ENCODE peak calls at places on chromosomes 1 and 21, in five cellular contexts. One of them, this sample, is unnamed. For H3K27me3, the result is how much of the 10 kb centered on the place peaks cover.

GRCh38 chr1:182317489-182318180 is 74.0 kb downstream of the GLUL start:
- DNase-seq in CD8-positive, alpha-beta memory T cell: no peak
- DNase-seq in keratinocyte: no peak
- DNase-seq in aorta: no peak
- DNase-seq in left lung: no peak
- DNase-seq in this sample: no peak

GRCh38 chr1:83060216-83060615 is 938.7 kb downstream of the TTLL7 start:
- DNase-seq in aorta: no peak
- DNase-seq in left lung: no peak
- DNase-seq in CD8-positive, alpha-beta memory T cell: no peak
- DNase-seq in keratinocyte: no peak
- DNase-seq in this sample: peak

GRCh38 chr1:229620876-229621275 is 5.0 kb downstream of the TAF5L start:
- DNase-seq in keratinocyte: no peak
- DNase-seq in CD8-positive, alpha-beta memory T cell: no peak
- DNase-seq in left lung: no peak
- DNase-seq in aorta: no peak
- DNase-seq in this sample: no peak

GRCh38 chr1:223815865-223816264 is 29.9 kb downstream of the TP53BP2 start:
- DNase-seq in left lung: no peak
- DNase-seq in keratinocyte: peak
- DNase-seq in CD8-positive, alpha-beta memory T cell: no peak
- DNase-seq in aorta: no peak
- DNase-seq in this sample: no peak

GRCh38 chr1:226310637-226311195 is 1.8 kb upstream of the LIN9 start:
- DNase-seq in aorta: no peak
- DNase-seq in CD8-positive, alpha-beta memory T cell: no peak
- DNase-seq in left lung: no peak
- DNase-seq in keratinocyte: no peak
- DNase-seq in this sample: no peak

GRCh38 chr1:19028110-19028509 is 71.6 kb upstream of the IFFO2 start:
- DNase-seq in aorta: no peak
- DNase-seq in CD8-positive, alpha-beta memory T cell: no peak
- DNase-seq in left lung: no peak
- DNase-seq in keratinocyte: no peak
- DNase-seq in this sample: no peak

GRCh38 chr1:152582647-152583046 is 2.3 kb upstream of the LCE3D start:
- DNase-seq in keratinocyte: peak
- DNase-seq in CD8-positive, alpha-beta memory T cell: no peak
- DNase-seq in left lung: no peak
- DNase-seq in aorta: no peak
- DNase-seq in this sample: no peak

GRCh38 chr1:241639040-241639652 is 1.0 kb downstream of the CHML start:
- DNase-seq in left lung: no peak
- DNase-seq in keratinocyte: no peak
- DNase-seq in aorta: no peak
- DNase-seq in CD8-positive, alpha-beta memory T cell: no peak
- DNase-seq in this sample: no peak

GRCh38 chr1:109306832-109307362 is at the start of gene MYBPHL:
- DNase-seq in left lung: no peak
- DNase-seq in keratinocyte: no peak
- DNase-seq in CD8-positive, alpha-beta memory T cell: no peak
- DNase-seq in aorta: no peak
- DNase-seq in this sample: no peak

GRCh38 chr1:111275079-111275478 is 15.6 kb upstream of the CHIA start:
- DNase-seq in CD8-positive, alpha-beta memory T cell: no peak
- DNase-seq in aorta: peak
- DNase-seq in left lung: no peak
- DNase-seq in keratinocyte: peak
- DNase-seq in this sample: no peak

GRCh38 chr1:155011004-155011416 is 8.4 kb downstream of the ZBTB7B start:
- DNase-seq in keratinocyte: no peak
- DNase-seq in aorta: no peak
- DNase-seq in left lung: no peak
- DNase-seq in CD8-positive, alpha-beta memory T cell: no peak
- DNase-seq in this sample: no peak

GRCh38 chr1:212430416-212430815 is 2.3 kb upstream of the NENF start:
- DNase-seq in keratinocyte: no peak
- DNase-seq in CD8-positive, alpha-beta memory T cell: no peak
- DNase-seq in aorta: no peak
- DNase-seq in left lung: no peak
- DNase-seq in this sample: no peak

GRCh38 chr21:45594721-45595489 is 48.6 kb upstream of the PCBP3 start:
- DNase-seq in keratinocyte: no peak
- DNase-seq in CD8-positive, alpha-beta memory T cell: no peak
- DNase-seq in left lung: peak
- DNase-seq in aorta: peak
- DNase-seq in this sample: no peak
- H3K27me3 ChIP-seq in keratinocyte: under half
- H3K27me3 ChIP-seq in CD8-positive, alpha-beta memory T cell: under half
- H3K27me3 ChIP-seq in left lung: half or more
- H3K27me3 ChIP-seq in aorta: under half
- H3K27me3 ChIP-seq in this sample: under half

GRCh38 chr1:96878640-96879039 is 157.1 kb downstream of the PTBP2 start:
- DNase-seq in CD8-positive, alpha-beta memory T cell: no peak
- DNase-seq in aorta: no peak
- DNase-seq in keratinocyte: no peak
- DNase-seq in left lung: no peak
- DNase-seq in this sample: no peak

DNA sequence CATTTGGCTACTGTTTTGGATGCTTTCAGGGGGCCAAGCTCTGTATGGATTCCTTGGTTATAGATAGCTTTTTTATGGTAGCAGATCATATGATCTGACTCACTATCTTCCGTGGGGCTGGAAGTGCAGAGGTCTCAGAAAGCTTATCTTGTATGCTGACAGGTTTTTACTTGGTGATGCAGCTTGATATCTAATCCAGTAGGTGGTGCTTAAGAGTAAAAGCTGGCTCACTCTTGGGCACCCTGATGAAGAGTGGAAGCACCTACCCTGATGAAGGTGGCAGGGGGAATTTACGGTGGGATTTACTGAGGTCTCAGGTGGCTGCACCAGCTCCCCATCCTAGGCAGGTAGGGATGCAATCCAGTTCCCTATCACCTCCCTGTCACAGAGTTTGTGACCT is 151.2 kb downstream of the PTBP2 start:
- DNase-seq in aorta: no peak
- DNase-seq in keratinocyte: no peak
- DNase-seq in CD8-positive, alpha-beta memory T cell: no peak
- DNase-seq in left lung: no peak
- DNase-seq in this sample: no peak
- H3K27me3 ChIP-seq in aorta: under half
- H3K27me3 ChIP-seq in keratinocyte: under half
- H3K27me3 ChIP-seq in CD8-positive, alpha-beta memory T cell: under half
- H3K27me3 ChIP-seq in left lung: under half
- H3K27me3 ChIP-seq in this sample: under half

DNA sequence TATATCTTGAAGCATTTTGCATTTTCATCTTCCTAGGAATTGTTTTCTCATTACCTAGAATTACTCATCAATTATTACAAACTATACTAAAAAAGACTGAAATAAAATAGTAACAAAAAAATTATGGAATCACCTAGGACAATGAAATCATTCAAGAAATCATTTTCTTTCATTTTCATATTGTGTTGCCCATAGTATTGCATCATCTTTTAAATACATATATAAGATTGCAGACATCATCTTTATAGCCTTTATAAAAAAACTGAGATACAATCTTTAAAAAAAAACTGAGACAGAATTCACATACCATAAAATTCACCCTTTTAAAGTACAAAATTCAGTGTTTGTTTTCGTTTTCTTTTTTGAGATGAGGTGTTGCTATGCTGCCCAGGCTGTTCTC is 29.6 kb downstream of the GDAP2 start:
- DNase-seq in aorta: no peak
- DNase-seq in keratinocyte: no peak
- DNase-seq in left lung: no peak
- DNase-seq in CD8-positive, alpha-beta memory T cell: no peak
- DNase-seq in this sample: no peak
- H3K27me3 ChIP-seq in aorta: under half
- H3K27me3 ChIP-seq in keratinocyte: under half
- H3K27me3 ChIP-seq in left lung: under half
- H3K27me3 ChIP-seq in CD8-positive, alpha-beta memory T cell: under half
- H3K27me3 ChIP-seq in this sample: under half

GRCh38 chr1:22563671-22564612 is 653 bp downstream of the EPHA8 start:
- DNase-seq in aorta: no peak
- DNase-seq in left lung: peak
- DNase-seq in CD8-positive, alpha-beta memory T cell: no peak
- DNase-seq in keratinocyte: no peak
- DNase-seq in this sample: no peak
- H3K27me3 ChIP-seq in aorta: under half
- H3K27me3 ChIP-seq in left lung: half or more
- H3K27me3 ChIP-seq in CD8-positive, alpha-beta memory T cell: under half
- H3K27me3 ChIP-seq in keratinocyte: half or more
- H3K27me3 ChIP-seq in this sample: under half

DNA sequence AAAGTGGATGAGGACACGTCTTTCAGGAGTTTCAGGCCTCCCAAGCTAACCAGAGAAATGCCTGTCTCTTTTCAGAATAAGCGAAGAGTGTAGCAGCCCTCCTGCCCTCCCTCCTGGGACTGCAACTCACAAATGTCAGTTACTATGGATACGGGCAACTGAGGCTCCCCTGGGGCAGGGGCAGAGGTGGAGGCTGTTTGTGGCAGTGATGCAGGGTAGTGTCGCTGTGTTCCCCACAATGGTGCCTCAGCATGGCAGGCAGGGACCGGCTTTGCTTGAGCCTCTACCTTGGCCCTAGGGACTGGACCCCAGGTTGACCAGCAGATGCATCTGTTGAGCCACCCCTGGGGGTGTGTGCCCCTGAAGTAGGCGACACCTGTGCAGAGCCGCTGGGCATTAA is 10.2 kb downstream of the NFASC start:
- DNase-seq in aorta: no peak
- DNase-seq in left lung: no peak
- DNase-seq in CD8-positive, alpha-beta memory T cell: no peak
- DNase-seq in keratinocyte: no peak
- DNase-seq in this sample: no peak
- H3K27me3 ChIP-seq in aorta: under half
- H3K27me3 ChIP-seq in left lung: under half
- H3K27me3 ChIP-seq in CD8-positive, alpha-beta memory T cell: under half
- H3K27me3 ChIP-seq in keratinocyte: under half
- H3K27me3 ChIP-seq in this sample: under half

GRCh38 chr1:35680271-35680670 is 38.4 kb downstream of the C1orf216 start:
- DNase-seq in left lung: no peak
- DNase-seq in aorta: no peak
- DNase-seq in keratinocyte: no peak
- DNase-seq in CD8-positive, alpha-beta memory T cell: no peak
- DNase-seq in this sample: no peak

GRCh38 chr1:35688161-35688560 is 30.5 kb downstream of the C1orf216 start:
- DNase-seq in CD8-positive, alpha-beta memory T cell: no peak
- DNase-seq in aorta: no peak
- DNase-seq in keratinocyte: no peak
- DNase-seq in left lung: no peak
- DNase-seq in this sample: no peak

DNA sequence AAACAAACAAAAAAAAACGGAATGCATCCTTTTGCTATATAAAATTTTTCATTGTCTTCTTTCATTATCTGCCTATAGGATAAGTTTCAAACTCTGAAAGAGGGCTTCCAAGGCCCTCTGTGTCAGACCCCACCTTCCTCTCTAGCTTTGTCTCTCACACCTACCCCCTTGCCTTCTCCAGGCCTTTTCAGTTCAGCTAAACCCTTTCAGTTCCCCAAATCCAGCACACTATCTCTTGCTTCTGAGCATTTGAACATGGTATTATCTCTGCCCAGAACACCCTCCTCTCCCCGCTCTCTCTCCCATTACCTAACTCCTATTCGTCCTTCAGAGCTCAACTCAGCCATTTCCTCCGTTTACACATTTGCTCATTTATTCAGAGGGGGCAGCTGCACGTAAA is 35.7 kb downstream of the C1orf216 start:
- DNase-seq in CD8-positive, alpha-beta memory T cell: no peak
- DNase-seq in left lung: no peak
- DNase-seq in keratinocyte: no peak
- DNase-seq in aorta: no peak
- DNase-seq in this sample: no peak
- H3K27me3 ChIP-seq in CD8-positive, alpha-beta memory T cell: under half
- H3K27me3 ChIP-seq in left lung: under half
- H3K27me3 ChIP-seq in keratinocyte: under half
- H3K27me3 ChIP-seq in aorta: under half
- H3K27me3 ChIP-seq in this sample: under half

GRCh38 chr1:228517655-228518054 is 30.5 kb downstream of the RNF187 start:
- DNase-seq in keratinocyte: no peak
- DNase-seq in aorta: no peak
- DNase-seq in CD8-positive, alpha-beta memory T cell: no peak
- DNase-seq in left lung: no peak
- DNase-seq in this sample: no peak

GRCh38 chr1:228513244-228513900 is 26.2 kb downstream of the RNF187 start:
- DNase-seq in aorta: no peak
- DNase-seq in keratinocyte: no peak
- DNase-seq in CD8-positive, alpha-beta memory T cell: no peak
- DNase-seq in left lung: no peak
- DNase-seq in this sample: no peak

GRCh38 chr1:228514421-228514820 is 27.2 kb downstream of the RNF187 start:
- DNase-seq in left lung: no peak
- DNase-seq in keratinocyte: no peak
- DNase-seq in aorta: no peak
- DNase-seq in CD8-positive, alpha-beta memory T cell: no peak
- DNase-seq in this sample: no peak

GRCh38 chr1:228512852-228513243 is 25.7 kb downstream of the RNF187 start:
- DNase-seq in aorta: no peak
- DNase-seq in keratinocyte: no peak
- DNase-seq in left lung: no peak
- DNase-seq in CD8-positive, alpha-beta memory T cell: no peak
- DNase-seq in this sample: no peak

GRCh38 chr1:228515200-228515834 is 28.1 kb downstream of the RNF187 start:
- DNase-seq in keratinocyte: no peak
- DNase-seq in aorta: no peak
- DNase-seq in left lung: no peak
- DNase-seq in CD8-positive, alpha-beta memory T cell: peak
- DNase-seq in this sample: peak
- H3K27me3 ChIP-seq in keratinocyte: under half
- H3K27me3 ChIP-seq in aorta: under half
- H3K27me3 ChIP-seq in left lung: under half
- H3K27me3 ChIP-seq in CD8-positive, alpha-beta memory T cell: under half
- H3K27me3 ChIP-seq in this sample: half or more